ENCODE peak calls at places on chromosomes 2 and 18, in five cellular contexts. One of them, this sample, is unnamed.

GRCh38 chr2:186887107-186888090 is 38.4 kb upstream of the ZSWIM2 start:
- DNase-seq in GM12878: peak; percentile 26
- DNase-seq in K562: no peak
- DNase-seq in HCT116: no peak
- DNase-seq in HepG2: no peak
- DNase-seq in this sample: no peak

GRCh38 chr18:48850891-48851302 is 99.9 kb downstream of the SMAD7 start:
- DNase-seq in GM12878: no peak
- DNase-seq in HCT116: no peak
- DNase-seq in HepG2: no peak
- DNase-seq in K562: no peak
- DNase-seq in this sample: no peak

GRCh38 chr18:45050712-45051639 is 370.3 kb downstream of the SETBP1 start:
- DNase-seq in K562: no peak
- DNase-seq in HepG2: no peak
- DNase-seq in HCT116: no peak
- DNase-seq in GM12878: no peak
- DNase-seq in this sample: no peak

GRCh38 chr18:3060667-3061580 is 48.0 kb upstream of the LPIN2 start:
- DNase-seq in HCT116: no peak
- DNase-seq in GM12878: no peak
- DNase-seq in HepG2: peak; percentile 95
- DNase-seq in K562: no peak
- DNase-seq in this sample: no peak

GRCh38 chr2:134310450-134311079 is 56.7 kb downstream of the MGAT5 start:
- DNase-seq in HCT116: no peak
- DNase-seq in GM12878: no peak
- DNase-seq in K562: no peak
- DNase-seq in HepG2: no peak
- DNase-seq in this sample: no peak

GRCh38 chr18:32769242-32770180 is 3.3 kb downstream of the KLHL14 start:
- DNase-seq in HepG2: peak; percentile 82
- DNase-seq in HCT116: no peak
- DNase-seq in GM12878: no peak
- DNase-seq in K562: no peak
- DNase-seq in this sample: peak; percentile 69

GRCh38 chr2:113124181-113124961 is 3.0 kb upstream of the IL1RN start:
- DNase-seq in HepG2: peak; percentile 23
- DNase-seq in GM12878: peak; percentile 38
- DNase-seq in K562: no peak
- DNase-seq in HCT116: no peak
- DNase-seq in this sample: no peak

GRCh38 chr2:1514391-1515072 is 101.3 kb downstream of the TPO start:
- DNase-seq in GM12878: no peak
- DNase-seq in HepG2: no peak
- DNase-seq in K562: no peak
- DNase-seq in HCT116: no peak
- DNase-seq in this sample: no peak

GRCh38 chr18:57175550-57175949 is 28.7 kb downstream of the BOD1L2 start:
- DNase-seq in HepG2: no peak
- DNase-seq in HCT116: no peak
- DNase-seq in K562: no peak
- DNase-seq in GM12878: no peak
- DNase-seq in this sample: no peak

GRCh38 chr2:15704086-15704787 is 112.6 kb downstream of the DDX1 start:
- DNase-seq in HCT116: no peak
- DNase-seq in HepG2: no peak
- DNase-seq in K562: no peak
- DNase-seq in GM12878: no peak
- DNase-seq in this sample: no peak

GRCh38 chr2:152826880-152827279 is 108.5 kb downstream of the ARL6IP6 start:
- DNase-seq in GM12878: no peak
- DNase-seq in HCT116: no peak
- DNase-seq in HepG2: no peak
- DNase-seq in K562: no peak
- DNase-seq in this sample: no peak

GRCh38 chr2:96859681-96860064 is 1.9 kb upstream of the ANKRD39 start:
- DNase-seq in K562: no peak
- DNase-seq in HepG2: no peak
- DNase-seq in GM12878: no peak
- DNase-seq in HCT116: no peak
- DNase-seq in this sample: no peak

GRCh38 chr18:9017170-9017899 is 85.2 kb upstream of the NDUFV2 start:
- DNase-seq in HepG2: peak; percentile 20
- DNase-seq in K562: peak; percentile 90
- DNase-seq in HCT116: peak; percentile 90
- DNase-seq in GM12878: peak; percentile 20
- DNase-seq in this sample: peak; percentile 79

GRCh38 chr2:21372654-21373053 is 248.9 kb downstream of the TDRD15 start:
- DNase-seq in HepG2: peak; percentile 39
- DNase-seq in GM12878: no peak
- DNase-seq in K562: no peak
- DNase-seq in HCT116: no peak
- DNase-seq in this sample: peak; percentile 65

GRCh38 chr2:58081000-58081399 is 34.4 kb downstream of the VRK2 start:
- DNase-seq in HepG2: peak; percentile 15
- DNase-seq in GM12878: no peak
- DNase-seq in HCT116: no peak
- DNase-seq in K562: no peak
- DNase-seq in this sample: no peak

GRCh38 chr18:55633032-55633431 is 45.0 kb upstream of the TCF4 start:
- DNase-seq in GM12878: no peak
- DNase-seq in HCT116: no peak
- DNase-seq in HepG2: no peak
- DNase-seq in K562: no peak
- DNase-seq in this sample: no peak

GRCh38 chr2:205170399-205170798 is 511.9 kb upstream of the NRP2 start:
- DNase-seq in HepG2: no peak
- DNase-seq in K562: no peak
- DNase-seq in HCT116: no peak
- DNase-seq in GM12878: no peak
- DNase-seq in this sample: peak; percentile 18

GRCh38 chr2:164091673-164092072 is 355.9 kb upstream of the FIGN start:
- DNase-seq in HepG2: no peak
- DNase-seq in HCT116: no peak
- DNase-seq in K562: no peak
- DNase-seq in GM12878: no peak
- DNase-seq in this sample: no peak

GRCh38 chr18:54257015-54257414 is 12.3 kb upstream of the POLI start:
- DNase-seq in HCT116: no peak
- DNase-seq in HepG2: no peak
- DNase-seq in K562: no peak
- DNase-seq in GM12878: no peak
- DNase-seq in this sample: no peak

GRCh38 chr2:195520671-195521155 is 136.3 kb upstream of the SLC39A10 start:
- DNase-seq in GM12878: no peak
- DNase-seq in HepG2: no peak
- DNase-seq in HCT116: no peak
- DNase-seq in K562: no peak
- DNase-seq in this sample: peak; percentile 27

GRCh38 chr2:17171446-17172049 is 346.7 kb downstream of the RAD51AP2 start:
- DNase-seq in GM12878: no peak
- DNase-seq in HCT116: peak; percentile 29
- DNase-seq in K562: no peak
- DNase-seq in HepG2: peak; percentile 45
- DNase-seq in this sample: peak; percentile 76

GRCh38 chr2:234448506-234449169 is 48.2 kb downstream of the ARL4C start:
- DNase-seq in K562: no peak
- DNase-seq in HepG2: no peak
- DNase-seq in HCT116: no peak
- DNase-seq in GM12878: no peak
- DNase-seq in this sample: peak; percentile 10

GRCh38 chr18:23825496-23825895 is 136.2 kb downstream of the LAMA3 start:
- DNase-seq in K562: no peak
- DNase-seq in GM12878: no peak
- DNase-seq in HepG2: no peak
- DNase-seq in HCT116: no peak
- DNase-seq in this sample: no peak

DNA sequence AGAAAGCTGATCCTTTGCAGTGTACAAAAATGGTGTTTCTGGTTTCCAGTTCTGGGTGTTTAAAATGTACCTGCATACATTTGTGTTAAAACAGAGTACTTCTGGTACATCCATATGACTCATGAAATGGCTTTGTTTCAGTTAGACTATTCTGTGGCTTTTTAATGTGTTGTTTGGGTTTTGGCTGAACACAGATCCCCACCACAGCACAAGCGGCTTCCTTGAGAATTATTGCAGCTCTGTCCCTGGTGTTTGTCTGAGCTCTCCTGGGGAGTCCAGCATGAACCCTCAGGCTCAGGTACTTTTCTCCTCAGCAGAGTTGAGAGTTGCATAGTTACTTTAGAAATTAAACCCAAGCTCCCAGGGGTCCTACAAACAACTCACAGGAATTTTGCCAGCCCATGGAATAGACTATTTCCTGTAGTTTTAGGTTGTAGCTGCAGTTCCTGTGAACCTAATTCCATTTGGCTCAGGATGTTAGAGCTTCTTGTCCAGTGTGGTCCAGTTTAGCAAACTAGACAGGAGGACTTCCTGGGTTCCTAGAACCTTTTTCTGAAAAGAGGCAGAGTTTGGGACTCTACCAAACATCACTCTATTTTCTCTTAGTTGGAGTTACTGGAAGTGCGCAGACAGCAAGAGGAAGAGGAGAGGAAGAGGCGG is 64.8 kb upstream of the EML6 start:
- DNase-seq in K562: no peak
- DNase-seq in GM12878: no peak
- DNase-seq in HCT116: no peak
- DNase-seq in HepG2: no peak
- DNase-seq in this sample: no peak
- H3K27ac ChIP-seq in K562: no peak overlapping the region
- H3K27ac ChIP-seq in GM12878: no peak overlapping the region
- H3K27ac ChIP-seq in HCT116: no peak overlapping the region
- H3K27ac ChIP-seq in HepG2: no peak overlapping the region
- H3K27ac ChIP-seq in this sample: no peak overlapping the region

GRCh38 chr2:188937228-188938220 is 36.6 kb upstream of the COL3A1 start:
- DNase-seq in HCT116: no peak
- DNase-seq in GM12878: no peak
- DNase-seq in K562: no peak
- DNase-seq in HepG2: no peak
- DNase-seq in this sample: no peak
- TF ChIP-seq REST in HCT116: no peak
- TF ChIP-seq REST in GM12878: no peak
- TF ChIP-seq REST in K562: no peak
- TF ChIP-seq REST in HepG2: no peak
- TF ChIP-seq REST in this sample: no peak

GRCh38 chr2:85133751-85134254 is 611 bp downstream of the TCF7L1 start:
- DNase-seq in HepG2: no peak
- DNase-seq in K562: no peak
- DNase-seq in GM12878: no peak
- DNase-seq in HCT116: no peak
- DNase-seq in this sample: peak; percentile 39

GRCh38 chr2:85132834-85133637 is at the start of gene TCF7L1:
- DNase-seq in K562: peak; percentile 89
- DNase-seq in GM12878: no peak
- DNase-seq in HepG2: peak; percentile 35
- DNase-seq in HCT116: peak; percentile 70
- DNase-seq in this sample: peak; percentile 94

GRCh38 chr2:85137131-85137530 is 3.9 kb downstream of the TCF7L1 start:
- DNase-seq in GM12878: no peak
- DNase-seq in K562: no peak
- DNase-seq in HCT116: no peak
- DNase-seq in HepG2: no peak
- DNase-seq in this sample: no peak

GRCh38 chr2:85134255-85135065 is 1.3 kb downstream of the TCF7L1 start:
- DNase-seq in GM12878: no peak
- DNase-seq in K562: no peak
- DNase-seq in HepG2: no peak
- DNase-seq in HCT116: no peak
- DNase-seq in this sample: peak; percentile 65

DNA sequence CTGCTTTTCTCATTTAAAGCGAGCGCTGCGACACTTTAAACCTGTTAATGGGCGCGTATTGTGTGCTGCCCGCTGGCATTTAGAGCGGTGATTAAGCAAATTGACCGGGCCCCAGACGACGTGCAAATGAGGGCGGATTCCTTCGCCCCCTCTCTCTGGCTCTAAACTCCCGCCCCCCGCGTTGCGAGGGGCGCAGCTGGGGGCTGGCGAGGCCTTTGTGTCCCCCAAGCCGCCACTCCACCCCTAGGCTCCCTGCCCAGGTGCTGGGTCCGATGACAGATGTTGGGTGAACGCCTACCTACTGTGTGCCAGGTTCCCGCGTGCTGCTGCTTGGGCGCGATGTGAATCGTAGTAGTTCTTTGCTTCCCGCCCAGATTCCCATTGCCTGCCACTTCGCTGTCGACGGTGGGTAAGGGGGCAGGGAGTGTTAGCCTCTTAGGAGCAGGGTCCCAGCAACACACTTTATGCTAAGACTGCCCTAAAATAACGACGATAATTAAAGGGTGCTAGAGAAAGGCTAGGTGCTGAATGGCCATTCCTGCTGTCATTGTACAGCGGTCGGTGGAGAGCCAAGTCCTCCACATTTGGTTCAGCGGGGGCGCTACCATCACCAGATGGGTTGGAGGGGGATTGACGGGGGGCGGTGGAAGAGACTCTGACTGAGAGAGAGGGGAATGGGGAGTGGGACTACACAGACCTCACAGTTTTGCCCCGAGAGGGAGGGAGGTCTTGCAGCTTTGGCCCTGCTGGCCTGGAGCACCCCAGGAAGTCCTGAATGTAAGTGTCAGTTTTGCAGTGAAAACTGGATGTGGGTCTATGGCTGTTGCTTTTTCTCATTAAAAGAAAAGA is 2.1 kb downstream of the TCF7L1 start:
- DNase-seq in HCT116: no peak
- DNase-seq in GM12878: no peak
- DNase-seq in K562: no peak
- DNase-seq in HepG2: no peak
- DNase-seq in this sample: peak; percentile 98
- TF ChIP-seq EZH2 in HCT116: no peak
- TF ChIP-seq EZH2 in GM12878: no peak
- TF ChIP-seq EZH2 in K562: no peak
- TF ChIP-seq EZH2 in HepG2: no peak
- TF ChIP-seq EZH2 in this sample: no peak

DNA sequence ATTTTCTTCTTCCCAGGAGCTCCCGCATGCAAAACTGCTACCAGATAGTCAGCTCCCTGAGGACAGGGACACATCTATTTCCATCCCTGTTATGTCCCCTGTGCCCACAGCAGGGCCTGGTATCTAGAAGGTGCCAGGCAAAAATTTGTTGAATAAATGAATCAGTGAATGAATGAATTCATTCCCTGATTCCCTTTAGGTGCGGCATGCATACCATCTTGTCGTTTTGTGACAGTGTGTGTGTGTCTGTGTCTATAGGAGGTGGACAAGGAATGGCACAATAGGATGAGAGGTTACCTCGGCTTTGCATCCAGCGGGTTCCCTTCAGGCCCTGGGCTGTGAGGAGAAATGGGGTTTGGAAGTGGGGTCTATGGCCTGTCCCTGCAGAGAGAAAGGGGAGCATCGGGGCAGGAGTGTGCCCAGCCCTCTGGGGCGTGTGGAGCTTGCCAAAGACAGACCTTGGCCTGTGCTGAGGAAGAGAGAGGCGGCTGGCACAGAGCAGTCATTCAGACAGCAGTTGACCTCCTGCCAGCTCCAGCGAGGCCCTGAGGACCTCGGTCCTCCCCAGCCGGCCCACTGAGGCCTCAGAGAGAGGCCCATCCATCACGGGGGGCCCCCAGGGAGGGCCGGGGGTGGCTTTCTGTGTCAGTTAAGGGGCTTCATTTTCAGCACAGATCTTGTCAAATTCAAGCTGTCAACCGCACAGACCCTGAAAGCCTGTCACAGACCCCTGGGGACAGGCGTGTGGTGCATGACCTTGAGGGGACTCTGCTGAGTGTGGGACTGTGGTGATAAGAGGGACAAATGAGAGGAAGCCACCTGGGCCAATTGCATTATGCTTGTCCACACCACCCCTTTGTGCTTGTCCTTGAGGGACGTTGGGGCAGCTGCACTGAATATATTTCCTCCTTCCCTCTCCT is 125.9 kb upstream of the CXCR4 start:
- DNase-seq in HCT116: no peak
- DNase-seq in HepG2: no peak
- DNase-seq in GM12878: no peak
- DNase-seq in K562: no peak
- DNase-seq in this sample: no peak
- H3K27ac ChIP-seq in HCT116: no peak overlapping the region
- H3K27ac ChIP-seq in HepG2: no peak overlapping the region
- H3K27ac ChIP-seq in GM12878: no peak overlapping the region
- H3K27ac ChIP-seq in K562: no peak overlapping the region
- H3K27ac ChIP-seq in this sample: no peak overlapping the region